ENCODE peak calls at places on chromosomes 6 and 20, in four cellular contexts. N is islet precursor cell, Z is amniotic epithelial cell, I is NCI-H1694 treated with DMSO at 0.1 percent for 48 hours. O is an unnamed sample.

GRCh38 chr6:111307275-111307858 is 175.7 kb downstream of the REV3L start:
- DNase-seq in N (no peak), Z (no peak), I (no peak), O (no peak)

GRCh38 chr6:35694462-35694861 is 5.7 kb upstream of the FKBP5 start:
- DNase-seq in N (no peak), Z (peak), I (no peak), O (peak)

GRCh38 chr6:52994031-52994788 is 874 bp downstream of the GSTA4 start:
- DNase-seq in N (peak), Z (peak), I (peak), O (peak)

GRCh38 chr6:111861321-111861938 is 11.8 kb downstream of the FYN start:
- DNase-seq in N (no peak), Z (no peak), I (no peak), O (no peak)

GRCh38 chr20:23141450-23142161 is 55.5 kb upstream of the CD93 start:
- DNase-seq in N (no peak), Z (no peak), I (no peak), O (no peak)

GRCh38 chr6:108598316-108598863 is 37.7 kb downstream of the FOXO3 start:
- DNase-seq in N (peak), Z (peak), I (no peak), O (peak)

GRCh38 chr6:132236744-132237143 is 164.5 kb downstream of the MOXD1 start:
- DNase-seq in N (peak), Z (no peak), I (no peak), O (peak)

GRCh38 chr6:31175961-31176360 is 5.5 kb upstream of the POU5F1 start:
- DNase-seq in N (no peak), Z (peak), I (no peak), O (peak)

GRCh38 chr6:152117156-152118129 is 310.0 kb downstream of the ESR1 start:
- DNase-seq in N (no peak), Z (peak), I (no peak), O (no peak)

GRCh38 chr6:130453230-130453629 is 87.4 kb downstream of the TMEM200A start:
- DNase-seq in N (no peak), Z (peak), I (no peak), O (peak)

GRCh38 chr6:118577972-118578371 is 29.9 kb downstream of the PLN start:
- DNase-seq in N (no peak), Z (no peak), I (no peak), O (no peak)

GRCh38 chr6:136609878-136610706 is 59.9 kb upstream of the MAP7 start:
- DNase-seq in N (peak), Z (peak), I (no peak), O (peak)

GRCh38 chr6:23140879-23141278 is 571.5 kb downstream of the HDGFL1 start:
- DNase-seq in N (no peak), Z (no peak), I (no peak), O (no peak)

GRCh38 chr20:50610212-50610718 is 81.1 kb downstream of the RIPOR3 start:
- DNase-seq in N (no peak), Z (no peak), I (no peak), O (no peak)